ENCODE peak calls at places on chromosomes 4 and X, in ten cellular contexts. X is endodermal cell; U is pons; H is T-helper 2 cell; L is COR-L47; W is HS-5; B is osteocyte; S is adipocyte; D is GM20000; N is stimulated activated CD8-positive, alpha-beta memory T cell treated with anti-CD3 and anti-CD28 coated beads, Interleukin-15, amount 100 ng/mL, for 4 hours. R is an unnamed sample.

GRCh38 chr4:8278421-8279287 is 9.1 kb downstream of the HTRA3 start:
- DNase-seq in L (no peak), B (no peak), W (peak; percentile 53), X (no peak), S (peak; percentile 74), H (no peak), N (no peak), D (no peak), U (no peak), R (no peak)

GRCh38 chrX:68234171-68234910 is 199.0 kb downstream of the OPHN1 start:
- DNase-seq in H (no peak), X (peak; percentile 55), B (no peak), W (no peak), U (no peak), N (no peak), D (no peak), S (no peak), L (no peak), R (no peak)

GRCh38 chr4:186227221-186227620 is at the start of gene KLKB1:
- DNase-seq in D (no peak), B (no peak), N (no peak), L (no peak), U (no peak), X (no peak), S (peak; percentile 7), H (no peak), W (no peak), R (no peak)

GRCh38 chr4:37938208-37938607 is 22.0 kb upstream of the PTTG2 start:
- DNase-seq in D (no peak), H (no peak), W (no peak), X (no peak), L (no peak), U (no peak), N (no peak), S (no peak), B (no peak), R (no peak)

GRCh38 chr4:16250665-16251365 is 24.5 kb upstream of the TAPT1 start:
- DNase-seq in D (no peak), N (no peak), H (no peak), W (no peak), X (no peak), U (no peak), B (no peak), L (no peak), S (no peak), R (no peak)

GRCh38 chr4:139892973-139893736 is 227.5 kb downstream of the MGST2 start:
- DNase-seq in X (peak; percentile 49), N (no peak), B (no peak), L (no peak), S (no peak), U (no peak), D (no peak), H (no peak), W (no peak), R (no peak)

GRCh38 chr4:26062221-26062620 is 148.2 kb downstream of the SMIM20 start:
- DNase-seq in S (no peak), L (no peak), N (no peak), X (no peak), H (no peak), B (no peak), W (no peak), D (no peak), U (no peak), R (no peak)

GRCh38 chrX:95071052-95071451 is 1397.0 kb downstream of the FAM133A start:
- DNase-seq in D (no peak), B (no peak), U (no peak), W (no peak), L (no peak), X (no peak), H (no peak), N (no peak), S (peak; percentile 23), R (no peak)

GRCh38 chrX:81377329-81377728 is 175.4 kb downstream of the SH3BGRL start:
- DNase-seq in D (peak; percentile 2), L (no peak), N (no peak), B (no peak), U (peak; percentile 24), W (no peak), S (peak; percentile 66), H (no peak), X (no peak), R (peak; percentile 77)

GRCh38 chr4:38163216-38164006 is 203.2 kb downstream of the PTTG2 start:
- DNase-seq in D (no peak), S (peak; percentile 41), N (no peak), B (no peak), H (no peak), U (no peak), L (no peak), X (no peak), W (no peak), R (no peak)

GRCh38 chr4:5448286-5448685 is 260.1 kb downstream of the EVC2 start:
- DNase-seq in W (no peak), D (no peak), S (no peak), B (peak; percentile 11), N (no peak), X (peak; percentile 22), H (no peak), L (no peak), U (no peak), R (no peak)

GRCh38 chr4:71209161-71209560 is 129.7 kb upstream of the SLC4A4 start:
- DNase-seq in L (no peak), U (no peak), B (no peak), D (no peak), W (no peak), H (no peak), S (peak; percentile 85), N (no peak), X (no peak), R (no peak)

GRCh38 chr4:6928067-6928466 is 18.4 kb downstream of the TBC1D14 start:
- DNase-seq in H (no peak), L (no peak), X (no peak), U (no peak), D (no peak), W (no peak), N (no peak), B (no peak), S (no peak), R (no peak)

GRCh38 chr4:8473198-8473919 is 32.8 kb downstream of the TRMT44 start:
- DNase-seq in D (no peak), L (no peak), B (no peak), X (no peak), H (no peak), U (no peak), S (peak; percentile 17), W (no peak), N (no peak), R (no peak)

GRCh38 chr4:80202190-80202711 is 4.9 kb downstream of the PRDM8 start:
- DNase-seq in W (no peak), D (peak; percentile 90), B (no peak), S (peak; percentile 93), N (peak; percentile 59), L (no peak), H (peak; percentile 67), X (peak; percentile 94), U (peak; percentile 19), R (no peak)

GRCh38 chrX:9396930-9397329 is 67.9 kb upstream of the TBL1X start:
- DNase-seq in L (no peak), W (no peak), D (no peak), S (no peak), B (no peak), H (no peak), N (no peak), U (no peak), X (no peak), R (no peak)

GRCh38 chr4:140359571-140360427 is 13.6 kb upstream of the SCOC start:
- DNase-seq in W (peak; percentile 49), N (peak; percentile 16), U (peak; percentile 78), D (peak; percentile 56), S (peak; percentile 86), B (no peak), X (peak; percentile 96), H (peak; percentile 48), L (peak; percentile 92), R (peak; percentile 94)

GRCh38 chr4:1748465-1748995 is 27.2 kb downstream of the TACC3 start:
- DNase-seq in H (peak; percentile 50), D (peak; percentile 96), N (peak; percentile 37), B (peak; percentile 94), L (peak; percentile 74), S (peak; percentile 80), U (no peak), W (no peak), X (peak; percentile 94), R (peak; percentile 95)

GRCh38 chr4:157172011-157172410 is 48.5 kb upstream of the GRIA2 start:
- DNase-seq in U (no peak), S (peak; percentile 13), W (peak; percentile 9), D (no peak), H (no peak), X (no peak), B (no peak), N (no peak), L (no peak), R (no peak)

GRCh38 chr4:147754037-147754445 is 22.2 kb downstream of the ARHGAP10 start:
- DNase-seq in H (no peak), D (no peak), S (peak; percentile 81), W (no peak), X (no peak), N (no peak), L (no peak), B (no peak), U (no peak), R (no peak)

GRCh38 chr4:173013232-173013932 is 155.2 kb upstream of the GALNT7 start:
- DNase-seq in B (no peak), N (no peak), X (peak; percentile 88), U (peak; percentile 53), L (no peak), H (peak; percentile 9), W (no peak), S (peak; percentile 71), D (peak; percentile 51), R (peak; percentile 74)

GRCh38 chr4:28518781-28519180 is 1658.1 kb downstream of the STIM2 start:
- DNase-seq in L (no peak), B (no peak), W (peak; percentile 36), N (no peak), H (no peak), U (no peak), S (peak; percentile 4), D (no peak), X (no peak), R (no peak)

GRCh38 chrX:123920065-123920785 is 41.3 kb upstream of the STAG2 start:
- DNase-seq in S (peak; percentile 53), L (no peak), B (no peak), D (no peak), W (peak; percentile 54), H (no peak), N (no peak), X (no peak), U (peak; percentile 3), R (no peak)

GRCh38 chr4:146121757-146122156 is 53.8 kb upstream of the LSM6 start:
- DNase-seq in N (no peak), H (no peak), S (no peak), D (no peak), L (no peak), W (no peak), X (no peak), B (no peak), U (no peak), R (peak; percentile 93)

GRCh38 chr4:38865445-38865844 is 2.2 kb upstream of the FAM114A1 start:
- DNase-seq in X (no peak), W (no peak), D (no peak), S (no peak), U (no peak), N (no peak), H (no peak), L (no peak), B (no peak), R (peak; percentile 38)

GRCh38 chr4:98027827-98028226 is 115.4 kb downstream of the STPG2 start:
- DNase-seq in N (no peak), U (no peak), W (peak; percentile 11), D (no peak), H (no peak), L (no peak), X (peak; percentile 42), S (peak; percentile 0), B (no peak), R (no peak)

GRCh38 chr4:134700251-134700650 is 498.7 kb upstream of the PABPC4L start:
- DNase-seq in X (no peak), N (no peak), D (no peak), L (no peak), H (no peak), W (no peak), S (peak; percentile 6), B (no peak), U (no peak), R (no peak)

GRCh38 chrX:77901506-77901905 is 2.2 kb downstream of the COX7B start:
- DNase-seq in W (no peak), B (no peak), X (no peak), H (no peak), L (no peak), S (no peak), D (no peak), N (no peak), U (no peak), R (no peak)